ENCODE peak calls at places on chromosomes 4 and X, in four cellular contexts. E, K, H and M are unnamed samples.

GRCh38 chrX:121256653-121257052 is 209.2 kb downstream of the GLUD2 start:
- DNase-seq in E (no peak), K (no peak), H (no peak), M (no peak)

GRCh38 chr4:105306158-105306781 is 159.6 kb downstream of the TET2 start:
- DNase-seq in H (peak), K (no peak), E (no peak), M (peak)

GRCh38 chr4:32624943-32625603 is 1904.9 kb downstream of the PCDH7 start:
- DNase-seq in H (no peak), E (no peak), K (no peak), M (no peak)

GRCh38 chrX:26590849-26591248 is 374.9 kb downstream of the MAGEB5 start:
- DNase-seq in H (no peak), E (no peak), K (no peak), M (no peak)

GRCh38 chrX:131577999-131578734 is 34.3 kb downstream of the OR13H1 start:
- DNase-seq in E (no peak), K (no peak), H (no peak), M (no peak)

GRCh38 chr4:77798385-77798784 is 20.8 kb downstream of the CNOT6L start:
- DNase-seq in H (no peak), K (no peak), E (no peak), M (no peak)

GRCh38 chr4:13891544-13891939 is 264.0 kb upstream of the BOD1L1 start:
- DNase-seq in K (no peak), H (no peak), E (no peak), M (no peak)

GRCh38 chr4:36709986-36710385 is 428.6 kb downstream of the DTHD1 start:
- DNase-seq in E (no peak), K (no peak), H (no peak), M (no peak)

GRCh38 chr4:164440196-164440595 is 313.7 kb upstream of the SMIM31 start:
- DNase-seq in K (no peak), H (no peak), E (no peak), M (peak)

GRCh38 chr4:21780158-21780557 is 168.4 kb downstream of the KCNIP4 start:
- DNase-seq in E (no peak), H (peak), K (no peak), M (no peak)